ENCODE peak calls at places on chromosome 17, in six cellular contexts. Q is uterus; R is A673; C is HCT116; G is activated CD8-positive, alpha-beta T cell treated with anti-CD3 and anti-CD28 coated beads for 36 hours; P is fibroblast of lung. Y is an unnamed sample.

GRCh38 chr17:43020030-43020621 is 2.1 kb downstream of the VAT1 start:
- DNase-seq in Q (no peak), R (no peak), C (no peak), G (no peak), P (no peak), Y (no peak)

GRCh38 chr17:3965123-3965800 is 1.0 kb upstream of the ATP2A3 start:
- DNase-seq in Q (no peak), R (peak; percentile 36), C (peak; percentile 22), G (peak; percentile 86), P (peak; percentile 25), Y (peak; percentile 86)

GRCh38 chr17:31092475-31093064 is 2.2 kb upstream of the NF1 start:
- DNase-seq in Q (no peak), R (no peak), C (no peak), G (no peak), P (no peak), Y (no peak)

GRCh38 chr17:37717627-37718382 is 27.1 kb downstream of the HNF1B start:
- DNase-seq in Q (no peak), R (no peak), C (no peak), G (no peak), P (peak; percentile 42), Y (no peak)

GRCh38 chr17:16352303-16352837 is 899 bp downstream of the CENPV start:
- DNase-seq in Q (peak; percentile 31), R (peak; percentile 69), C (no peak), G (peak; percentile 62), P (peak; percentile 42), Y (peak; percentile 49)

GRCh38 chr17:40191237-40192208 is 14.3 kb downstream of the RAPGEFL1 start:
- DNase-seq in Q (peak; percentile 83), R (peak; percentile 43), C (peak; percentile 43), G (peak; percentile 84), P (peak; percentile 79), Y (peak; percentile 87)

GRCh38 chr17:71830916-71831315 is 289.9 kb upstream of the SOX9 start:
- DNase-seq in Q (no peak), R (no peak), C (no peak), G (no peak), P (no peak), Y (no peak)

GRCh38 chr17:75876938-75877751 is 1.2 kb downstream of the TRIM47 start:
- DNase-seq in Q (peak; percentile 98), R (no peak), C (peak; percentile 87), G (peak; percentile 70), P (peak; percentile 93), Y (no peak)

GRCh38 chr17:50613596-50613995 is 21.1 kb upstream of the ABCC3 start:
- DNase-seq in Q (no peak), R (no peak), C (no peak), G (peak; percentile 23), P (no peak), Y (no peak)
- TF ChIP-seq CTCF in Q (peak; percentile 15), R (peak; percentile 39), C (peak; percentile 4), G (peak; percentile 23), P (peak; percentile 23), Y (no peak)

GRCh38 chr17:61593404-61593803 is 2.4 kb upstream of the NACA2 start:
- DNase-seq in Q (no peak), R (no peak), C (no peak), G (no peak), P (no peak), Y (no peak)
- TF ChIP-seq CTCF in Q (no peak), R (no peak), C (no peak), G (no peak), P (no peak), Y (no peak)

DNA sequence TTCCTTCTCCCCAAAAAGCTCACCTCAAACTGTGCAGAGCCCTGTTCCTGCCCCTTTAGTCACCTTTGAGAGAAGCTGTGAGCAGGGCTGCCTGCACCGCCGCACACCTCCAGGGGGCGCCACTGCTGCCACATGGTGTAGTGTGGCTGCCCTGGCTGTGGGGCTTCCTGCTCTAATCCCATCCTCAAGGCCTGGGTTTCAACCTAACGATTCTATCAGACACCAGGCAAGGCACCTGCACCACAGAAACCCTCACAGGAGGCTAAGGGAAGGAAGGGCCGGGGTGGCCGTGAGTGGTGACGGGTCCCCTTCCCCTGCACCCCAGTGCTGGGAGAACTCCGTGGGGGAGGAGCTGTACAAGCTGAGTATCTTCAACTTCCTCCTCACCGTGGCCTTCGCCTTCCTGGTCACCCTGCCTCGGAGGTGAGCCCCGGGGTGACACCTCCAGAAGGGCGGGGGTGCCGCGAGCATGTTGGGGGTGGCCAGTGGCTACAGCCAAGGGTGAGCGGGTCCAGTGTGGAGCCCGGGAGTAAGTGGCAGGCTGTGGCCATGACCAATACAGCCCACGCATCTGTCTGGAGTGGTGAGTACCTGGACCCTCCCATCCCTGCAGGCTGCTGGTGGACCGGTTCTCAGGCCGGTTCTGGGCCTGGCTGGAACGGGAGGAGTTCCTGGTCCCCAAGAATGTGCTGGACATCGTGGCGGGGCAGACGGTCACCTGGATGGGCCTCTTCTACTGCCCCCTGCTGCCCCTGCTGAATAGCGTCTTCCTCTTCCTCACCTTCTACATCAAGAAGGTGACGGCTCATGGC is 7.0 kb downstream of the TMC8 start:
- DNase-seq in Q (no peak), R (no peak), C (no peak), G (peak; percentile 78), P (no peak), Y (no peak)
- TF ChIP-seq CTCF in Q (no peak), R (peak; percentile 68), C (peak; percentile 96), G (peak; percentile 91), P (peak; percentile 40), Y (peak; percentile 67)

DNA sequence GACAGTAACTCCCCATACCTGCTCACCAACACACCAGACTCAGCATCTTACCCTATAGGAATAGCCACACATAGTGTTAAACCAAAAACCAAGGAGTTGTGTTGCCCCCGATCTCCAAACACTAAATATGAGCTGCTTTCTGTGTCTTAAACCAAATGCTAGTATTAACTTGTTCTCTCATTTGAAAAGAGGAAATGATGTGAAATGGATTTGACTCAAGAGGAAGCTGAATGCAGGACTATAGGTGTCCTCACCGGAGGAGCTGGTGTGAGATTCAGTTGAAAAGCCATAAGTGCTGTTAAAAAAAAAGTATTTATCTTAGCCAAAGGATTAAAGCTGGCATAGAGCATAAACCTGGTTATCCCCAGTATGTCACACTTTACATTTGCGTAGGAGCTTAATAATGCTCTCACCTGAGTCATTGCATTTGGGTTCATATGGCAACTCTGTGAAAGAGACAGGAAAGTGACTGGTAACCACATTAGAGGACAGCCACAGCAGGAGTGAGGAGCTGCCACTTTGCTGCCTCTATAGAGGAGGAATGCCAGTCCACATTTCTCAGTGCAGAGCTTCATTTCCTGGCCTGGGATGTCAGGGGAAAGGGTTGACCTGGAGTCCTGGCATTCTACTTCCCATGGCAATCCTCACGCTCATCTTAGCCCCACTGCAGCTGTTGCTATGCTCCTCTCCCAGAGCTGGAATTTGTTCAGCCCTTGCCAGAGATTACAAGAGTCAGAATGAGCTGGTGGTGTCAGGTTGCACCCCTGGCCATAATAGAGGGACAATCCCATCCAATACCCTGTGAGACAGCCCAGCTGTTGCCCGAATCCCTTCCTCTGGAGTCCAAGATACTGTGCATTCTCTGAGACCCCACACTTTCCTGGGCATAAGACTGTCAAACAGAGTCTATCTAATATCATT is 143.2 kb upstream of the ANKFN1 start:
- DNase-seq in Q (no peak), R (no peak), C (no peak), G (peak; percentile 25), P (no peak), Y (no peak)
- TF ChIP-seq CTCF in Q (no peak), R (no peak), C (no peak), G (no peak), P (no peak), Y (no peak)

GRCh38 chr17:9878791-9879525 is 26.1 kb downstream of the RCVRN start:
- DNase-seq in Q (no peak), R (no peak), C (no peak), G (no peak), P (peak; percentile 77), Y (no peak)

GRCh38 chr17:9872852-9873251 is 32.2 kb downstream of the RCVRN start:
- DNase-seq in Q (no peak), R (no peak), C (no peak), G (no peak), P (no peak), Y (no peak)

GRCh38 chr17:9878361-9878760 is 26.7 kb downstream of the RCVRN start:
- DNase-seq in Q (no peak), R (no peak), C (no peak), G (no peak), P (no peak), Y (no peak)

GRCh38 chr17:9875441-9875840 is 29.6 kb downstream of the RCVRN start:
- DNase-seq in Q (peak; percentile 33), R (no peak), C (no peak), G (no peak), P (peak; percentile 90), Y (no peak)

DNA sequence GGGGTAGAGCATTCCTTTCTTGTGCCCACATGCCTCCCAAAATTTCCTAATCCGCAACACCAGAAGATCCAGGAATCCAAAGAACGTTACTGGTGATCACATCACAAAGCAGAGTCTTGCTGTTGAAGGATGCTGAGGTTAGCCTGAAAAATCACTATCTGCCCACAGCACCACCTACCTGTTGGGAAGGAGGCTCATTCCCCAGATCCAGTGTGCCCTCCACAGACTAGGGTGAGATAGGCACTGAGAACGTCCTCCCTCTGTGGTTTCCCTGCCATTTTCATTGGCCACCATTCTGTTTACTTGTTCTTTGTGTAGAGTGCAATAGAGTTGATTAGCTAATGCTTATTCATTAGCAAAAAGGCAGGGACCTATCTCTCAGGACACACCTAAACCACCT is 30.3 kb downstream of the RCVRN start:
- DNase-seq in Q (no peak), R (no peak), C (no peak), G (no peak), P (no peak), Y (no peak)
- TF ChIP-seq CTCF in Q (no peak), R (no peak), C (peak; percentile 5), G (no peak), P (no peak), Y (no peak)

GRCh38 chr17:36534881-36535668 is at the start of gene PIGW:
- DNase-seq in Q (peak; percentile 88), R (peak; percentile 84), C (peak; percentile 78), G (peak; percentile 86), P (peak; percentile 89), Y (peak; percentile 92)
- TF ChIP-seq CTCF in Q (peak; percentile 4), R (no peak), C (no peak), G (no peak), P (no peak), Y (peak; percentile 31)

Y was measured in GM10248.